ENCODE peak calls at places on chromosomes 2 and 18, in ten cellular contexts. K is neural crest cell, B is heart left ventricle, L is GM23338, F is fibroblast of lung, S is epithelial cell of proximal tubule, T is GM13976, E is glutamatergic neuron, Z is bronchial epithelial cell, U is AG09319. H is an unnamed sample.

GRCh38 chr2:70116936-70117554 is 29.8 kb downstream of the PCBP1 start:
- DNase-seq in Z (no peak), T (no peak), B (no peak), F (no peak), K (no peak), S (no peak), U (no peak), E (no peak), L (no peak), H (no peak)

GRCh38 chr2:134718956-134719814 is at the start of gene TMEM163:
- DNase-seq in B (no peak), F (no peak), Z (no peak), L (peak; percentile 70), E (peak; percentile 61), T (peak; percentile 76), K (peak; percentile 20), S (no peak), U (no peak), H (no peak)

GRCh38 chr2:69578201-69578555 is 65.4 kb downstream of the AAK1 start:
- DNase-seq in S (no peak), E (no peak), U (no peak), B (no peak), Z (no peak), K (no peak), L (no peak), F (no peak), T (no peak), H (no peak)

GRCh38 chr18:55731594-55732042 is 143.6 kb upstream of the TCF4 start:
- DNase-seq in U (no peak), E (no peak), K (no peak), S (no peak), F (no peak), Z (peak; percentile 79), L (no peak), B (no peak), T (no peak), H (no peak)

GRCh38 chr2:164992818-164993217 is 37.5 kb upstream of the SLC38A11 start:
- DNase-seq in Z (peak; percentile 85), U (peak; percentile 70), B (no peak), E (no peak), K (peak; percentile 69), L (peak; percentile 90), T (peak; percentile 27), S (peak; percentile 67), F (peak; percentile 80), H (peak; percentile 52)

GRCh38 chr2:201129044-201129505 is 13.1 kb downstream of the CFLAR start:
- DNase-seq in K (no peak), S (peak; percentile 83), U (no peak), Z (peak; percentile 83), L (no peak), F (no peak), B (no peak), T (no peak), E (no peak), H (peak; percentile 70)

GRCh38 chr2:211373203-211373602 is 816.8 kb downstream of the CPS1 start:
- DNase-seq in F (no peak), U (no peak), T (no peak), K (no peak), E (no peak), Z (no peak), L (no peak), S (no peak), B (no peak), H (no peak)

GRCh38 chr2:2767837-2768236 is 436.8 kb upstream of the MYT1L start:
- DNase-seq in F (no peak), T (no peak), E (no peak), K (no peak), Z (no peak), S (no peak), L (no peak), B (no peak), U (no peak), H (no peak)

GRCh38 chr2:29920631-29921559 is 491 bp downstream of the ALK start:
- DNase-seq in E (peak; percentile 61), S (no peak), L (peak; percentile 60), Z (no peak), K (peak; percentile 20), B (no peak), T (peak; percentile 34), F (peak; percentile 1), U (no peak), H (no peak)

GRCh38 chr2:29921560-29921915 is at the start of gene ALK:
- DNase-seq in Z (peak; percentile 75), B (peak; percentile 92), S (no peak), E (peak; percentile 96), U (peak; percentile 50), L (peak; percentile 97), T (peak; percentile 64), F (peak; percentile 43), K (peak; percentile 80), H (peak; percentile 75)

GRCh38 chr2:29920130-29920577 is 1.2 kb downstream of the ALK start:
- DNase-seq in T (peak; percentile 69), L (peak; percentile 91), F (peak; percentile 13), U (no peak), B (peak; percentile 70), E (peak; percentile 45), K (peak; percentile 91), S (no peak), Z (peak; percentile 10), H (peak; percentile 12)

DNA sequence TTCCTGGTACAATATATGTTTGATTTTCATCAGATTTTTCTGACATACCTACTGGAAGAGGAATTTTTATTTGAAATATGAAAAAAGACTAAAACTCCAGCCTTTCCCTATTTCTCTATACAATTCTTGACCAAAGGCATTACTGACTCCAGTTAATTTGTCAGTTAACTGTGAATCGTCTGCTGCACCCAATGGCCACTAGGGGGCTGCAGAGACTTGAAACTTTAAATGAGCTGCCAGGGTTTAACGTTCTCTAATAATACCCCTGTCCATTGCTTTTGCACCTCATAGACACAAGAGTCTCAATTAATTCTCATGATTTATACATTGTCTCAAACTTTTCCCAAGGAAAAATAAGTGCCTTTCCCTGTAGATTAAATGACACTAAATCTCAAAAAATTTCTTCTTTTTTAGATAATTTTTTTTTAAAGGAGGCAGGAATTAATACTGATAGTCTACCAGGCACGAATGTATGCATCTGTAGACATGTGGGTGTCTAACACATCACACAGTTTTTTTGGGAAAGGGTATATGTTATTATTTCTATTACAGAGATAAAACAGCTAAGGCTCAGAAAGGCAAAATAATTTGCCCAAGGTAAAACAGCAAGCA is 1.8 kb upstream of the ALK start:
- DNase-seq in F (peak; percentile 62), Z (peak; percentile 49), S (no peak), T (peak; percentile 66), U (peak; percentile 7), K (peak; percentile 61), B (peak; percentile 50), L (peak; percentile 87), E (peak; percentile 67), H (peak; percentile 46)
- TF ChIP-seq CTCF in F (peak; percentile 95), Z (peak; percentile 84), S (peak; percentile 98), T (peak; percentile 79), U (peak; percentile 95), K (peak; percentile 99), B (peak; percentile 94), L (peak; percentile 89), E (peak; percentile 98), H (peak; percentile 86)

DNA sequence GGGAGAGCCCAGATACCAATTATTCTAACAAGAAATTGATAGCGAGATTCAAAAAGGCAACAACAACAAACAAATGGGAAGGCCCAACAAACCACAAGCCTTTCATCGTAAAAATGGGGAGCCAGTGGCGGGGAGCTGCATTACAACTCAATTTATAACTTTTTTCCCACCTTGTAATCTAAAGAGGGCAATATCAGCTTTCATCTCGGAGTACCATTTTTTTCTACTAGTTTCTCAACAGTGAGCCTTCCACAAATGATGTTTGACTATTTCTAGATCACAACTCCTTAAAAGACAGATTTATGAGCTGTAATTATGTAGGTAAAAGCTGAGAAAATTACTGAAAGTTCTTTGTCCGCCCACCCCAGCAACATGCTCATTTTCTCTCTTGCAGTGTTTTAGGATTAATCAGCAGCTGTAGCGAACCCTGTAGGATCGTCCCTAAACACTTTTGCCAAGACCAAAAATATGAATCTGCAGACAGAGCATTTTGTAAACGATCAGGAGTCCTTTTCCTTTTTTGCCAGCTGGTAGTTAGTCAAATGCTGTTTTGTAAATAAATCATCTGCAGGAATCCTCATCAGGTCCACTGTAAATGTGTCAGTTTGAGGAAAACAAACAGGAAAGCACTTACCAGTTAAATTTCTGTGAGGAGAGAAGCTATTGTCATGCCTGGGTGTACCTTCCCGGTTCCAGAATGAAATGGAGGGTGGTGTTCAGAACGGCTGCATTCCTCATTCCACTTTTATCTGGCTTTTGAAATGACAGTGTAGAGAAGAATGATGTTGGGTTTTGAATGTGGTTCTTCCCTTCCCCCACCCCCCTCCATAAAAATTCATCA is 53.2 kb downstream of the EEF1B2 start:
- DNase-seq in B (no peak), F (peak; percentile 69), E (no peak), L (peak; percentile 53), K (no peak), U (peak; percentile 70), S (no peak), T (no peak), Z (peak; percentile 19), H (no peak)
- TF ChIP-seq CTCF in B (no peak), F (no peak), E (no peak), L (no peak), K (peak; percentile 35), U (no peak), S (no peak), T (no peak), Z (no peak), H (no peak)

GRCh38 chr2:39529836-39530235 is 92.8 kb upstream of the MAP4K3 start:
- DNase-seq in K (no peak), U (no peak), F (no peak), T (no peak), S (no peak), Z (no peak), E (no peak), L (no peak), B (no peak), H (no peak)

GRCh38 chr2:39531220-39531777 is 94.2 kb upstream of the MAP4K3 start:
- DNase-seq in T (no peak), U (no peak), L (no peak), K (no peak), S (no peak), E (no peak), F (no peak), B (no peak), Z (no peak), H (no peak)

GRCh38 chr2:39528701-39529100 is 91.6 kb upstream of the MAP4K3 start:
- DNase-seq in L (no peak), K (no peak), Z (no peak), T (no peak), U (no peak), S (no peak), F (no peak), B (no peak), E (no peak), H (no peak)

GRCh38 chr2:39532933-39533332 is 95.8 kb upstream of the MAP4K3 start:
- DNase-seq in K (no peak), L (no peak), F (no peak), U (no peak), Z (no peak), S (no peak), E (no peak), B (no peak), T (no peak), H (no peak)

DNA sequence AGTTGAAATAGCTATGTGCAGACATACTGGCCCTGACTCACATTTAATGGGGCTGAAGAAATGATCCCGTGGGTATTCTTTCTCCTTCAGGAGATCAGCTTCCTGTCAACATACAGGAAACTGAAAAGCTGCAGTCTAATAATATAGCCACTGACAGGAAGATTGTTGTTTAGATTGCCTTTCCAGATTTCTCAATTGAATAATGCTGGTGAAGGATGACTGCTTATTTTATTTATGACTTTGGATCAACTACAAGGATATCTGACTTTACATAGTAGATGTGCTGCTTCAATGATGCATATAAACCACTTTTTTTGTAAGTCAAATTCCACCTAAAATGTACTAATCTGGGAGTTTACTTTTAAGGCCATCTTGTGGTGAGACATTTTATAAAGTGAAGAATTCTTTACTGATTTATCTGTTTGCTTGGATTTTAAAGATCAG is 93.4 kb upstream of the MAP4K3 start:
- DNase-seq in L (no peak), Z (peak; percentile 47), T (no peak), E (no peak), K (no peak), U (peak; percentile 67), B (no peak), S (peak; percentile 55), F (peak; percentile 65), H (no peak)
- TF ChIP-seq CTCF in L (no peak), Z (no peak), T (no peak), E (no peak), K (no peak), U (no peak), B (no peak), S (no peak), F (no peak), H (no peak)

GRCh38 chr2:118372876-118373597 is 284.8 kb downstream of the INSIG2 start:
- DNase-seq in S (no peak), F (no peak), K (no peak), U (no peak), E (no peak), Z (no peak), L (no peak), B (no peak), T (no peak), H (no peak)

GRCh38 chr2:118374974-118375745 is 286.9 kb downstream of the INSIG2 start:
- DNase-seq in S (no peak), E (no peak), U (no peak), Z (no peak), K (no peak), L (no peak), T (no peak), B (no peak), F (no peak), H (no peak)

GRCh38 chr2:118375907-118376306 is 287.6 kb downstream of the INSIG2 start:
- DNase-seq in F (no peak), Z (no peak), L (no peak), S (no peak), T (no peak), B (no peak), K (no peak), E (no peak), U (no peak), H (no peak)

DNA sequence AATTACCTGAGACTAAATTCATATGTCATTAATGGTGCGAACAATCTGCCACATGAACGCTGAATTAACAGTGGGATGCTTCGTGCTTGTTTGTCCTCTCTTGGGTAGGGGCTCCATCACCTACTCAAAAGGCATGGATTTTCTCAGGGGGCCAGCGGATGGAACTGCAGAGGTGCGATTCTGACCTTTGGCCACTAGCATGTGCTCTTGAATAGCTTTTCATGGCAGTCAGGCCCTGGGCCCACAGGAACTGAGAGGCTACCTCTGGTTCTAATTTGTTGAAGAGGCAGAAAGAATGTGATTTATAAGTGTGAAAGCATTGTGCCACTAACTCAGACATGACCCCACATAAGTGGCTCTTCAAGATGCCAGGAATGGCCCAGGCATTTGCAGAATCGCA is 283.2 kb downstream of the INSIG2 start:
- DNase-seq in L (peak; percentile 93), T (peak; percentile 17), F (peak; percentile 38), B (no peak), U (no peak), Z (peak; percentile 33), K (peak; percentile 28), S (no peak), E (peak; percentile 70), H (no peak)
- TF ChIP-seq CTCF in L (peak; percentile 90), T (peak; percentile 27), F (peak; percentile 59), B (no peak), U (peak; percentile 87), Z (peak; percentile 89), K (peak; percentile 62), S (peak; percentile 99), E (peak; percentile 64), H (no peak)

H was measured in transverse colon.